ENCODE peak calls at places on chromosomes 7 and 10, in ten cellular contexts. W, D, G, A, S, V, M, L, O and C are unnamed samples.

GRCh38 chr10:124098575-124098974 is 5.2 kb upstream of the CHST15 start:
- DNase-seq in L (no peak), A (no peak), D (no peak), M (peak), V (no peak), S (no peak), G (no peak), W (no peak), O (no peak), C (no peak)

GRCh38 chr10:73095479-73096021 is 1.1 kb downstream of the P4HA1 start:
- DNase-seq in D (peak), O (no peak), W (peak), M (peak), G (peak), S (peak), L (peak), A (peak), V (peak), C (peak)

GRCh38 chr10:86758231-86759072 is 2.0 kb downstream of the BMPR1A start:
- DNase-seq in S (no peak), V (peak), A (peak), L (peak), G (peak), D (no peak), W (no peak), M (no peak), O (no peak), C (peak)

GRCh38 chr7:158702944-158703343 is 1.7 kb downstream of the NCAPG2 start:
- DNase-seq in L (no peak), A (no peak), O (no peak), G (no peak), M (no peak), D (no peak), V (no peak), S (no peak), W (no peak), C (no peak)

GRCh38 chr10:24255907-24256306 is 47.0 kb downstream of the KIAA1217 start:
- DNase-seq in A (no peak), L (no peak), D (no peak), O (no peak), G (no peak), S (no peak), W (peak), V (peak), M (no peak), C (no peak)

GRCh38 chr10:101481256-101481655 is 106.8 kb downstream of the POLL start:
- DNase-seq in M (no peak), O (no peak), W (no peak), V (no peak), L (no peak), G (no peak), D (no peak), S (no peak), A (no peak), C (no peak)

GRCh38 chr10:90818736-90819135 is 39.1 kb downstream of the HTR7 start:
- DNase-seq in D (no peak), G (no peak), M (no peak), L (no peak), A (no peak), V (peak), W (no peak), S (no peak), O (no peak), C (no peak)

GRCh38 chr10:100826983-100827818 is 81.8 kb downstream of the PAX2 start:
- DNase-seq in G (no peak), D (no peak), A (no peak), L (no peak), S (no peak), V (peak), W (no peak), M (no peak), O (no peak), C (no peak)

GRCh38 chr7:116052006-116052405 is 21.4 kb upstream of the TFEC start:
- DNase-seq in L (peak), W (no peak), D (no peak), O (no peak), V (peak), M (no peak), G (no peak), A (peak), S (no peak), C (no peak)

GRCh38 chr7:73341877-73342276 is 13.9 kb downstream of the FKBP6 start:
- DNase-seq in M (no peak), L (peak), S (peak), A (peak), W (no peak), O (no peak), D (no peak), V (peak), G (peak), C (peak)

GRCh38 chr10:8034666-8035640 is 19.5 kb upstream of the GATA3 start:
- DNase-seq in W (no peak), O (no peak), M (no peak), A (no peak), L (no peak), S (no peak), G (no peak), D (no peak), V (no peak), C (no peak)

GRCh38 chr10:73478636-73479035 is 17.2 kb downstream of the PPP3CB start:
- DNase-seq in A (no peak), S (no peak), W (no peak), L (no peak), G (no peak), O (no peak), V (no peak), M (no peak), D (no peak), C (no peak)

GRCh38 chr7:44100458-44101303 is 3.5 kb upstream of the AEBP1 start:
- DNase-seq in S (no peak), D (peak), V (no peak), W (no peak), G (peak), M (no peak), A (peak), L (peak), O (no peak), C (peak)
- H3K4me3 ChIP-seq in S (no peak), D (no peak), V (no peak), W (no peak), G (no peak), M (no peak), A (no peak), L (no peak), O (no peak), C (no peak)

DNA sequence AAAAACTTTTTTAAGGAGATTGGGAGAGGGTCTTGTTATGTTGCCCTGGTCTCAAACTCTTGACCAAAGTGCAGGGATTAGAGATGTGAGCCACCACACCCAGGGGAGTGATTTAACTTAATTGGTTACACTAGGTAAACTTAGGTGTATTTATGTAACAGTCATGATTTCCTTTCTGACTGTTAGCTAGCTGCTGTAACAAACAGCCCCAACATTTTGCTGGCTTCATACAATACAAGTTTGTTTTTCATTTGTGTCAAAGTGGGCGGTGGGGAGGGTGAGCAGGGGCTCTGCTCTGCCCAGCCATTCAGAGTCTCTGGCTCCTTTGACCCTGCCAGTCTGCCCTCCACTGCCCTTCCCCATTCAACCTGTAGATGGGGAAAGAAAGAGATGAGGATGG is 9.3 kb downstream of the DOCK1 start:
- DNase-seq in M (no peak), D (no peak), V (no peak), G (no peak), S (no peak), A (no peak), L (no peak), O (no peak), W (no peak), C (no peak)
- TF ChIP-seq CTCF in M (no peak), D (no peak), V (no peak), G (no peak), S (peak), A (no peak), L (no peak), O (no peak), W (no peak), C (no peak)

DNA sequence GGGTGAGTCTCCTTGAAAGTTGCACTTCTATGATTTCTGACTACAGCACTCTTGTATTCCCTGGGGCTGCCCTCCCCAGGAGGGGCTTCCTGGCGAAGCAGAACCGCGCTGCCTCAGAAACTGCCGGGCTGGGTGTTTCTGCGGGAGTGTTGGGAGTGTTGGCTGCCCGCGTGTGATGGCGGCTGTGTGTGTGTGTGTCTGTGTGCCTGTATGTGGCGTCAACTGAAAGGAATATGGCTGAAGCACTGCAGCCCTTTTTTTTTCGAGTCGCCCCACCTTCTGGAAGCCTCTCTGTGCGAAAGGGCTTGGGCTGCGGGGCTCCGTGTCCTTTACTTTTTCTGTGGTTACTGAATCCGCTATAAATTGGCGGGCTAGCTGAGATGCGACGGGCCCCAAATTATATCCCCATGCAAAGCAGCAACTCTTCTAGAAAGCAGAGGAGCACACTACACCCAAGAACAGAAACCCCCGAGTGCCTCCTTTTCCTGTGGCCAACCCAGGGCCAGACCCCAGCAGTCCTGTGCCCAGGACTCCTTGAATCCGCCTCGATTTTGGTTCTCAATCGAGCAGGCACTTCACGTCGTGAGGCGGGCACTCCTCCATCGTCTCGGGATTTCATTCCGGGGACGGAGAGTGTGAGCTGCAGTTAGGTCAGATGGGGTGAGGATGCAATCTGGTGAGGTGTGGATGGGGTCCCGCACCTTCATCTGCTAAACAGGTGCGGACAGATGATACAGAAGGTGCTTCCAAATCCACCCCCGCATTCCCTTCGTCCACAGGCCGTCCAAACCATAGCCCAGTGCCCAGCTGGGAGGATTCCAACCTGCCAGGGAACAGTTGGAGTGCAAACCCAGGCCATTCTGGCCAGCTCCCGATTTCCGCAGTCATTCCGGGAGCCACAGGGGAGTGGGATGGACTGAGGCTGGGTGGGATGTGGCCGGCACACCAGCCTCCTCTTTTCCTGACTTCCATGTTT is 22.5 kb upstream of the ZNF273 start:
- DNase-seq in L (no peak), S (no peak), A (no peak), O (peak), W (peak), V (no peak), G (no peak), D (no peak), M (no peak), C (no peak)
- H3K4me3 ChIP-seq in L (no peak), S (no peak), A (no peak), O (no peak), W (no peak), V (no peak), G (no peak), D (no peak), M (no peak), C (no peak)

GRCh38 chr10:12349628-12350166 is 350 bp downstream of the CAMK1D start:
- DNase-seq in O (no peak), M (no peak), G (no peak), A (no peak), W (no peak), V (no peak), S (no peak), L (no peak), D (no peak), C (no peak)
- TF ChIP-seq CTCF in O (no peak), M (no peak), G (no peak), A (no peak), W (no peak), V (no peak), S (no peak), L (no peak), D (peak), C (no peak)